ENCODE peak calls at places on chromosome 7, in six cellular contexts. X, J, K, O, G and A are unnamed samples.
A peak's percentile ranks its signal among the peaks of the same experiment; 100 is the strongest.

GRCh38 chr7:27165655-27166474 is 528 bp upstream of the HOXA9 start:
- DNase-seq in G (no peak), X (no peak), K (no peak), J (no peak), O (no peak), A (no peak)

GRCh38 chr7:43201912-43202311 is 89.5 kb downstream of the HECW1 start:
- DNase-seq in G (no peak), O (no peak), X (no peak), K (no peak), J (no peak), A (no peak)

GRCh38 chr7:1112109-1112508 is 24.2 kb downstream of the GPER1 start:
- DNase-seq in O (no peak), J (no peak), K (no peak), X (no peak), G (no peak), A (no peak)

GRCh38 chr7:4764402-4765007 is 10.9 kb upstream of the AP5Z1 start:
- DNase-seq in K (no peak), J (no peak), G (no peak), O (no peak), X (no peak), A (no peak)

GRCh38 chr7:90492250-90492649 is 22.8 kb downstream of the PTTG1IP2 start:
- DNase-seq in J (no peak), O (no peak), X (no peak), K (no peak), G (no peak), A (no peak)

GRCh38 chr7:90461216-90461615 is 8.2 kb upstream of the PTTG1IP2 start:
- DNase-seq in J (no peak), O (no peak), K (no peak), X (no peak), G (no peak), A (no peak)

GRCh38 chr7:106459397-106460072 is 174.8 kb upstream of the NAMPT start:
- DNase-seq in K (no peak), O (no peak), J (no peak), G (no peak), X (no peak), A (no peak)

GRCh38 chr7:23184709-23185354 is 3.0 kb downstream of the NUP42 start:
- DNase-seq in J (no peak), O (no peak), K (peak; percentile 49), X (peak; percentile 41), G (peak; percentile 17), A (peak; percentile 34)

GRCh38 chr7:11054033-11054432 is 80.4 kb downstream of the PHF14 start:
- DNase-seq in G (no peak), X (no peak), K (peak; percentile 6), J (no peak), O (no peak), A (no peak)

GRCh38 chr7:43631559-43631958 is 48.7 kb downstream of the STK17A start:
- DNase-seq in O (no peak), J (no peak), K (no peak), G (no peak), X (no peak), A (no peak)

GRCh38 chr7:156402255-156402654 is 238.3 kb upstream of the RNF32 start:
- DNase-seq in G (no peak), X (peak; percentile 84), O (no peak), J (no peak), K (no peak), A (no peak)

GRCh38 chr7:144408116-144408515 is 4.6 kb upstream of the NOBOX start:
- DNase-seq in K (no peak), J (no peak), X (no peak), O (no peak), G (no peak), A (no peak)

GRCh38 chr7:82050134-82050533 is 280.3 kb upstream of the HGF start:
- DNase-seq in O (no peak), J (no peak), X (no peak), K (peak; percentile 3), G (no peak), A (peak; percentile 59)

GRCh38 chr7:144256112-144256511 is 8.5 kb downstream of the OR2A7 start:
- DNase-seq in X (no peak), K (no peak), O (no peak), G (no peak), J (no peak), A (peak; percentile 65)

GRCh38 chr7:49643321-49643720 is 130.1 kb upstream of the VWC2 start:
- DNase-seq in G (no peak), O (no peak), J (no peak), X (no peak), K (no peak), A (no peak)

GRCh38 chr7:81583090-81583489 is 186.8 kb downstream of the HGF start:
- DNase-seq in X (no peak), K (no peak), G (no peak), J (no peak), O (no peak), A (no peak)

GRCh38 chr7:48321319-48322010 is 150.2 kb downstream of the ABCA13 start:
- DNase-seq in J (no peak), K (no peak), O (no peak), X (no peak), G (no peak), A (no peak)

GRCh38 chr7:43771128-43771527 is 12.6 kb downstream of the BLVRA start:
- DNase-seq in G (no peak), K (no peak), O (no peak), J (no peak), X (peak; percentile 38), A (no peak)

GRCh38 chr7:96332325-96332724 is 10.4 kb upstream of the SLC25A13 start:
- DNase-seq in O (no peak), K (no peak), G (no peak), X (no peak), J (no peak), A (no peak)

GRCh38 chr7:129074994-129075393 is 20.1 kb upstream of the TNPO3 start:
- DNase-seq in K (no peak), G (no peak), J (no peak), X (no peak), O (no peak), A (no peak)

GRCh38 chr7:114822131-114822530 is 99.8 kb upstream of the MDFIC start:
- DNase-seq in J (no peak), K (no peak), O (no peak), G (no peak), X (no peak), A (no peak)

DNA sequence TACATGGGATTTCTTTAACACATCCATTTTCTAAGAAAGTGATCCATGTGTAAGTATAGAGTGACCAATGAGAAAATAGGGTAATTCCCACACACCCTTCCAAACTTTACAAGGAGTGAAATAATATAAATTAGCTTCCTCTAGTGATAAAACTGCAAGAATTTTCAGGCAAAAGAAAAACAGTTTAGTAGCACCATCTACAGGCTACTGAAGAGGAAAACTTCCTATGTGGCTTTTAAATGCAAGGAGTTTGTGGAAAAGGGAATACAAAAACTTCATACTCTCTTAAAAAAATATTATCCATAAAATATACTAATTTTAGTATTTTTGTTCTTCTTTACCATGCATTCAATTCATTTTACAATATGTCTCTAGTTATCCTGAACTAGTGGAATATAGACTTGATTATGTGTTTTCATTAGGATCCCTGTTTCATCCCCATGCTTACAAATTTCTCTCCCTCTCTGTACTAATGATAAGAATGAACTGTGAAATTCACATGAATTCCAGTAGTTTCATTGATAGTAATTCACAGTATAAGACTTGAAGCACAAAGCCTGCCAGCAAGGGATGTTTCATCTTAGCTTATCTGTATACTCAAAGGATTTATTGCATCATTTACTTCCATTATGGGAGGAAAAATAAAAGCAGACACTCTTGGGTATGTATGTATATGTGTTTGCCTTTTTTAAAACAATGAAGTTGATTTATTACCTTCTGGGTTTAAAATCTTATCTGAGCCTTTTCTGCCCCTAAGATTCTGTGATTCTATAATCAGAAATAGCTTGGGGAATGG is 442.9 kb downstream of the AUTS2 start:
- DNase-seq in X (no peak), J (no peak), G (no peak), O (no peak), K (no peak), A (no peak)
- TF ChIP-seq ZNF274 in X (no peak), J (no peak), G (no peak), O (no peak), K (no peak), A (no peak)

GRCh38 chr7:138125119-138125518 is 48.9 kb downstream of the AKR1D1 start:
- DNase-seq in J (no peak), K (no peak), G (no peak), O (no peak), X (no peak), A (no peak)

GRCh38 chr7:138122162-138122561 is 45.9 kb downstream of the AKR1D1 start:
- DNase-seq in X (no peak), G (no peak), K (no peak), O (no peak), J (no peak), A (no peak)

GRCh38 chr7:138126928-138127327 is 50.7 kb downstream of the AKR1D1 start:
- DNase-seq in O (no peak), X (no peak), J (no peak), K (no peak), G (no peak), A (no peak)

GRCh38 chr7:138127996-138128395 is 51.7 kb downstream of the AKR1D1 start:
- DNase-seq in G (no peak), J (no peak), O (no peak), X (no peak), K (no peak), A (no peak)

GRCh38 chr7:138125598-138126111 is 49.4 kb downstream of the AKR1D1 start:
- DNase-seq in O (no peak), K (no peak), J (no peak), X (no peak), G (peak; percentile 50), A (no peak)
- TF ChIP-seq ZNF274 in O (no peak), K (no peak), J (no peak), X (no peak), G (no peak), A (no peak)

DNA sequence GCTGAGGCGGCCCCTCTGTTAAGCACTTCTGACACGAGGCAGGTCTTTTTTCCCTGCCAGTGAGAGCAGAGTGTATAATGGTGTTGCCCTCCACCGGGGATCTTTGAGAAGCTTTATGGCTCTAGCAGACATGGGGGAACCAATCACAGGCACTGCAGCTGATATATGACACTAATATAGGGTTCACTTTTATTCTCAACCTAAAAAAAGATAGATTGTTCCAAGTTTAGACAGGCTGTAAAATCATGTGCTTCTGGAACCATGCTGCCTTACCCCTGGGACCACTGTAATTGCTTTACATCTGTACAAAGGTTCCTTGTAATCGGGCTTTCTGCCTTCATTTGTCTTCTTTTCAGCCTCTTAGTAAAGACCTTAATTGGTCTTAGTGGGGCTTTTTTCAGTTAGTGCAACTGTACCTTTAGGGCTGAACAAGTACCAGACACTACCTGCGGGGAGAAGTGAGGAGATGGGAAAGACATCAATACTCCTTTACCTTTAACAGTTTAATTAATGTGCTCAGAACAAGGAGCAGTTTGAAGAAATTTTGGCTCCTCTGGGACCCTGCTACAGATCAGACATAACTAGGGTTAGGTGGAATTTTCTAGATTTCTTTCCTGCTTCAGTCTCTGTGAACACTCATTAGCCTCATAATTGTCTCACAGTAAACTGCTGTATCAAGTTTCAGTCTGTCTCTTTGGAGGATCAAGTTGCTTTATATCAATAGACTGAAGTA is 757.5 kb downstream of the AUTS2 start:
- DNase-seq in J (no peak), G (no peak), X (no peak), K (no peak), O (no peak), A (no peak)
- TF ChIP-seq ZNF274 in J (no peak), G (no peak), X (no peak), K (no peak), O (no peak), A (no peak)

DNA sequence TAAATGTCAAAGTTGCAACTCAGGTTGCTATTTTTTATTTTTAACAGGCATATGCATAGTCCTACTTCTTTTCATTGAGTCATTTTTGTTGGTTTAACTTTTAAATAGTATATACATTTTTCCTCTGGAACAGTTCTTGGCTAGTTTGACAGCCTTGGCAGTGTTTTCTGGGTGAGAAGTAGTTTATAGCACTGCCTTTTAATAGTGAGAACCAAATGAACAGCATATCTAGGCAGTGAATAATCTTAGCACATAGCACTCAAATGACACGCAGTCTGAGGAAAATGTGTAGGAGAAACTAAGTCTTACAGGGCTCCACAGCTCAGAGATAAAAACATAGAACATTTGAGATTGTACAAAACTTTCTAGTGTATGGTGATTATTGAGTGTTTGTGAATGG is 265.5 kb upstream of the POT1 start:
- DNase-seq in G (no peak), K (no peak), O (no peak), J (no peak), X (no peak), A (no peak)
- TF ChIP-seq ZNF274 in G (no peak), K (no peak), O (no peak), J (no peak), X (no peak), A (no peak)